ENCODE peak calls at places on chromosomes 13 and 19, in four cellular contexts. O is AG04449; P is CD8-positive, alpha-beta T cell; U is fibroblast of pulmonary artery. G is an unnamed sample.

GRCh38 chr13:48864100-48864499 is 111.6 kb upstream of the FNDC3A start:
- DNase-seq in O (no peak), P (no peak), U (no peak), G (no peak)

GRCh38 chr13:85798999-85799646 is at the start of gene SLITRK6:
- DNase-seq in O (peak), P (no peak), U (peak), G (no peak)

GRCh38 chr13:107845911-107846310 is 369.4 kb downstream of the LIG4 start:
- DNase-seq in O (no peak), P (no peak), U (no peak), G (no peak)

GRCh38 chr13:96052655-96053002 is 572 bp downstream of the UGGT2 start:
- DNase-seq in O (peak), P (no peak), U (peak), G (no peak)

GRCh38 chr13:88345171-88345847 is 674.1 kb downstream of the SLITRK5 start:
- DNase-seq in O (no peak), P (no peak), U (no peak), G (no peak)

GRCh38 chr13:33281951-33282595 is 3.5 kb downstream of the STARD13 start:
- DNase-seq in O (no peak), P (no peak), U (peak), G (no peak)

GRCh38 chr13:34647379-34647778 is 294.7 kb upstream of the NBEA start:
- DNase-seq in O (no peak), P (no peak), U (no peak), G (no peak)

GRCh38 chr19:14566712-14567077 is 5.2 kb downstream of the NDUFB7 start:
- DNase-seq in O (no peak), P (no peak), U (no peak), G (no peak)

GRCh38 chr13:66618702-66619101 is 611.4 kb downstream of the PCDH9 start:
- DNase-seq in O (peak), P (no peak), U (peak), G (no peak)

GRCh38 chr13:42367836-42368235 is 95.9 kb downstream of the AKAP11 start:
- DNase-seq in O (no peak), P (no peak), U (peak), G (no peak)

GRCh38 chr13:28564030-28564429 is 69.1 kb upstream of the FLT1 start:
- DNase-seq in O (no peak), P (no peak), U (no peak), G (no peak)

GRCh38 chr13:99028890-99029289 is 51.0 kb upstream of the DOCK9 start:
- DNase-seq in O (no peak), P (no peak), U (no peak), G (peak)

GRCh38 chr13:50636007-50636704 is 207.3 kb downstream of the DLEU7 start:
- DNase-seq in O (no peak), P (no peak), U (peak), G (no peak)

GRCh38 chr19:47417107-47417745 is 2.1 kb downstream of the MEIS3 start:
- DNase-seq in O (no peak), P (no peak), U (no peak), G (peak)
- H3K4me3 ChIP-seq in O (peak), P (no peak), U (no peak), G (no peak)

GRCh38 chr19:512548-513365 is 5.5 kb downstream of the TPGS1 start:
- DNase-seq in O (no peak), P (no peak), U (no peak), G (peak)
- H3K4me3 ChIP-seq in O (no peak), P (no peak), U (no peak), G (peak)

GRCh38 chr19:18790566-18791314 is at the start of gene COMP:
- DNase-seq in O (no peak), P (no peak), U (no peak), G (peak)

GRCh38 chr19:18789422-18789832 is 1.7 kb downstream of the COMP start:
- DNase-seq in O (no peak), P (no peak), U (no peak), G (no peak)

GRCh38 chr19:18788782-18789421 is 2.2 kb downstream of the COMP start:
- DNase-seq in O (no peak), P (no peak), U (no peak), G (no peak)

GRCh38 chr19:18791315-18791678 is 192 bp upstream of the COMP start:
- DNase-seq in O (no peak), P (no peak), U (no peak), G (no peak)

DNA sequence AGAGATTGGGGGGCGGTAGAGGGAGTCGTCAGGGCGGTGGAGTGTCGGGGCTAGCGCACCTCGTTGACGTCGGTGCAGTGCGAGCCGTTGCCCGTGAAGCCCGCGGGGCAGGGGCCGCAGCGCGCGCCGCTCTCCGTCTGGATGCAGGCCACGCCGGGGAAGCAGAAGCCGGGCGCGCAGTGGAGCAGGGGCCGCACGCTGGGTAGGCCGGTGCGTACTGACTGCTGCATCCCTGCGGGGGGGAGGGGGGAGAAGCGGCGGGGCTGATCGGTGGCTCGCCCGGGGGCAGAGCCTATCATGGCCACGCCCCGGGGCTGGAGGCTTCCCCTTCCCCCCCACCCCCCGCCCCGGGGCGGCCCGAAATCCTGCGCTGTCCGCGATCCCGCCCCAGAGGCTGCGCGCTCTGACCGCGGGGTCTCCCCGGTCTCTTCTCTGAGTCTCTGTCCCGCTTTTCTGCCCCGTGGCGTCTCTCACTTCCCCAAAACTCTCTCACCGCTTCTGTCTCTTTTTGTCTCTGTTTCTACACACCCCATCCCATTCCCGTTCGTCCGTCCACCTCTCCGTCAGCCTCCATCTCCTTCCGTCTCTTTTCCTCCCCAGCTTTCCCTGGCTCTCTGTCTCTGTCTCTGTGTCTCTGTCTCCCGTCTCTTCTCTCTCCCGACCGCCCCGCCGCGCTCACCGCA is 1.1 kb downstream of the COMP start:
- DNase-seq in O (no peak), P (no peak), U (no peak), G (no peak)
- H3K4me3 ChIP-seq in O (no peak), P (no peak), U (no peak), G (no peak)

GRCh38 chr13:23586336-23586735 is 16.1 kb downstream of the TNFRSF19 start:
- DNase-seq in O (no peak), P (no peak), U (no peak), G (no peak)
- H3K4me3 ChIP-seq in O (no peak), P (no peak), U (no peak), G (no peak)

GRCh38 chr19:39811064-39811463 is 22.9 kb downstream of the DYRK1B start:
- DNase-seq in O (no peak), P (no peak), U (no peak), G (no peak)
- H3K4me3 ChIP-seq in O (no peak), P (no peak), U (no peak), G (no peak)

DNA sequence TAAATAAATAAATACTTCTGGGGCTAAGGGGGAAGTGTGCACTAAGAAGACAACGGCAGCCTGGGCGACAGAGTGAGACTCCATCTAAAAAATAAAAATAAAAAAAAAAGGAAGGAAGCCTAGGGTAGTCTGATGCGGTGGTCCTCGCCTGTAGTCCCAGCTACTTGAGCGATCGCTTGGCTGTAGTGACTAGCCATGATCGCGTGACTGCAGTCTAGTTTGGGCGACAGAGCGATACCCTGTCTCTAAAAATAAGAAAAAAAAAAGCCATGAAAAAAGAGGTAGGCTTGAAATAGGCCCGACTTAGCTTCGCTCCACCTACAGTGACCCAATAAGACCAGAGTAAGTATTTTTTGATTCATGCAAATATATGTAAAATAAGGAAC is 661 bp upstream of the BABAM1 start:
- DNase-seq in O (no peak), P (no peak), U (no peak), G (no peak)
- H3K4me3 ChIP-seq in O (no peak), P (no peak), U (no peak), G (peak)

DNA sequence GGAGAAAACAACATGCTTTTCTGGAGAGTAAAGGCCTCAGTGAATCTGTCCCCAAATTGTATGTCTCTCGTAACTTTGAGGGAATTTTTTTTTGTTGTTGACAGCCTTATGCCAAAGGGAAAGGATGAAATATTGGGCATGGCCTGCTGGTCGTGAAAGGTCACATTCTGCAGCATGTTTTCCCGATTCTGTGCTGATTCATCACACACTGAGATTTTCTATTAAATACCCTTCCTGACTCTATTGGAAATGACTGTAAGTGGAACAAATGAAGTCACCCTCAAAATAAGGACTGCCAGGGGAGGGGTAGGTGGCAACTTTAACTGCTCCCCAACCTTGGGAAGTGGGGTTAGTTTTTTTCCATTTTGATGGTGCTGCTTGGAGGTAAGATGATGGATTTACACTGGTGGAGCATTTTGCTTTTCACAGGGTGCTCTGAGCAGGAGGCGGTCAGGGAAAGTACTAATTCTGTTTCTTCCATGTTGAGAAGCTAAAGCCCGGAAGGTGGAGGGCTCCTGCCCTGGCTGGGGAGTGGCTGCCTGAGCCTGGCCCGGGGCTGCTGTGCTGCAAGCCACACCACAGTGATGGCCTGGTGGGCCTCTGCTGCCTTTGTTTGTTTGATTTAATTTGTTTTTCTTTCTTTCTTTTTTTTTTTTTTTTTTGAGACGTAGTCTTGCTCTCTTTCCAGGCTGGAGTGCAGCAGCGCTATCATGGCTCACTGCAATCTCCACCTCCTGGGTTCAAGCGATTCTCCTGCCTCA is 116.8 kb upstream of the SPATA13 start:
- DNase-seq in O (no peak), P (no peak), U (no peak), G (no peak)
- H3K4me3 ChIP-seq in O (no peak), P (no peak), U (no peak), G (no peak)

GRCh38 chr19:2040647-2041435 is 10.2 kb downstream of the MKNK2 start:
- DNase-seq in O (no peak), P (no peak), U (no peak), G (peak)
- H3K4me3 ChIP-seq in O (no peak), P (peak), U (no peak), G (peak)

DNA sequence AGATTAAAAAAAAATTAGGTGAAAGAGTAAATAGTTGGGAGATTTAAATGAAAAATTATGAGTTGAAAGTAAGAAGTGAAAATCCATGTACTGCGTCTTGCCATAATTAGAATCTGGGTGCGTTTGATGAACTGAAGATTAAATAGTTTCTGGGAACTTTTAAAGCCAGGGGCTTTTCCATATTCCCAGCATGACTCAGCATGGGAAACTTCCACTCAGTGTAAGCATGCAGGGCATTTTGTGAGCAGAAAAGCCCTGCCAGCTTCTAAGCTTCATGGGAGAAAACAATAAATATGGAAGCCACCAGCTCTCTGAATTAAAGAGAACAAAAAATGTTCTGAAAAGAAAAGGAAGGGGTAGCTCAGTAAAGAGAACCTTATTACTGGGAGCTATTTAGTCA is 62.0 kb upstream of the EDNRB start:
- DNase-seq in O (no peak), P (no peak), U (peak), G (no peak)
- H3K4me3 ChIP-seq in O (no peak), P (no peak), U (no peak), G (no peak)

GRCh38 chr19:17526922-17527321 is 15.5 kb downstream of the PGLS start:
- DNase-seq in O (no peak), P (no peak), U (no peak), G (no peak)
- H3K4me3 ChIP-seq in O (no peak), P (no peak), U (no peak), G (no peak)